ENCODE peak calls at places on chromosomes 4 and X, in four cellular contexts. A is H1, Q is HCT116, U is HepG2. W is an unnamed sample.

GRCh38 chrX:12210196-12210815 is 72.0 kb downstream of the FRMPD4 start:
- DNase-seq in A (no peak), Q (no peak), U (no peak), W (no peak)

GRCh38 chr4:152937535-152938236 is 1.6 kb downstream of the FHDC1 start:
- DNase-seq in A (peak), U (no peak), Q (no peak), W (peak)

GRCh38 chr4:152166567-152166966 is 369.3 kb downstream of the FBXW7 start:
- DNase-seq in A (peak), Q (no peak), U (no peak), W (no peak)

GRCh38 chr4:125382995-125383394 is 68.2 kb downstream of the FAT4 start:
- DNase-seq in U (no peak), A (no peak), Q (no peak), W (no peak)

GRCh38 chr4:142719854-142720541 is 126.1 kb downstream of the INPP4B start:
- DNase-seq in Q (peak), A (no peak), U (no peak), W (peak)

GRCh38 chrX:20693071-20693470 is 426.4 kb upstream of the RPS6KA3 start:
- DNase-seq in U (no peak), A (no peak), Q (no peak), W (no peak)

GRCh38 chrX:18995216-18995615 is 11.3 kb upstream of the PHKA2 start:
- DNase-seq in Q (no peak), A (no peak), U (peak), W (no peak)

GRCh38 chr4:25575581-25575980 is 80.1 kb upstream of the SLC34A2 start:
- DNase-seq in A (no peak), U (no peak), Q (no peak), W (no peak)

DNA sequence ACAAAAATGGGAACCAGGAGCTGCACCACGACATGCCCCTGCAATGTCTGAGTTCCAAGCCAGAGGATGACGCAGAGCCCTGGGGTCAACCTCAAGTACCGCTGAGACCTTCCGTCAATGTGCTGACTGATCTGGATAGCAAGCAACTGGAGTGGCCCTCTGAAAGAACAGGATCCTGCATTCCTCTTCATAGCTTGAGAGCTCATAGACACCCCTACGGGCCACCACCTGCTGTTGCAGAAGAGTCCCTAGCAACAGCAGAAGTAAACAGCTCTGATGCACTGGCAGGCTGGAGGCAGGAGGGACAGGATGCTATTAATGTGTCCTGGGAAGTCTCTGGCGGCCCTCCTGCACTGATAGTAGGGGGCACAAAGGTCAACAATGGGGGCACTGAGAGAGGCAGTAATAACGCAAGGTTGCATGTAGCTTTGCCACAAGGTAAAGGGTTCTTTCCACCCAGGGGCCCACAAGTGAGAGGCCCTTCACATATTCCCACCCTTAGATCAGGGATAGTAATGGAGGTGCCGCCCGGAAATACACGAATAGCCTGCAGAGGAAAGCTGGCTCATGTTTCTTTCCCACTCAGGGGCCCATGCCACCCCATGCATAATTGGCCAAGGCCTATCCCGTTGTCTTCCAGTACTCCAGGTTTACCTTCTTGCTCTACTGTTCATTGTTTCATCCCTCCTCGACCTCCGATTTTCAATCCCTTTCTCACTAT is 1.3 kb downstream of the PRR32 start:
- DNase-seq in A (no peak), Q (no peak), U (no peak), W (no peak)
- TF ChIP-seq JUND in A (no peak), Q (no peak), U (no peak), W (no peak)

GRCh38 chr4:3226944-3227343 is 22.0 kb upstream of the MSANTD1 start:
- DNase-seq in A (no peak), U (no peak), Q (no peak), W (no peak)

GRCh38 chr4:3223986-3224748 is 24.8 kb upstream of the MSANTD1 start:
- DNase-seq in A (no peak), Q (no peak), U (no peak), W (no peak)

GRCh38 chr4:3226467-3226866 is 22.5 kb upstream of the MSANTD1 start:
- DNase-seq in A (no peak), Q (no peak), U (no peak), W (no peak)

GRCh38 chr4:3225946-3226345 is 23.0 kb upstream of the MSANTD1 start:
- DNase-seq in U (no peak), Q (no peak), A (no peak), W (no peak)

DNA sequence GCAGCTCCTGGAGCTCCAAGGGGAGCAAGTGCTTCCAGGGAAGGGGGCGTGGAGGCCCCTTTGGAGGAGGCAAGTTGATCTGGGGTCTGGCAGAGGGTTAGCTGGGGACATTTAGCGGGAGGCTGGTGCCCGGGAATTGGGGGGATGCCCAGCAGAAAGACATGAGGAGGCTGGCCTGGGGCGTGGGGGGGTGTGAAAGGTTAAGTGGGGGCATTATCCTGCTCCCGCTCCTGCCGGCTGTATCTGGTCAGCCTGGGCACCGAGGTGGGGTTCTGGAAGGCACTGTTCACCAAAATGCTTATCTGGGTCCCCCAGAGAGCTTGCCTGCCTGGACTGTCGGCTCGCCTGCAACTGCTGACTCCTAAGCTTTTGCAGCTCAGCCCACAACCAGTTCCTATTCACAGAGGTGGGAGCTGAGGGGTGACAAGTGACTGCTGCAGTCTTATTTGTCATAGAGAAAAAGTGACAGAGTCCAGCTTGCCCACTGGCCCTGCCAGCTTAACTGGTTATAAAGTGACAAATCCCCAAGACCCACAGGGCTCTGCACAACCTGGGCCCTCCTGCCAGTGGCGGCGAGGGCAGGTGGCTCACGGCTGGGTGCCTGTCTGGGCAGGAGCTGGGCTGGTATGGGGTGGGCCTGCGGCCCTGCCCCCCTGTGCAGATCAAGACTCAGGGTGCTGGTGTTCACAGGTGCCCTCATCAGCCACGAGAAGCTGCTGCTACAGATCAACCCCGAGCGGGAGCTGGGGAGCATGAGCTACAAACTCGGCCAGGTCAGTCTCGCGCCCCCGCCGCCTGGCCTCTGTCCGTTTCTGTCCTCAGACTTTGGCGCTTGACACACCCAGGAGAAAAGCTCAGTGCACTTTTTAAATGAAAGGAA is 23.7 kb upstream of the MSANTD1 start:
- DNase-seq in Q (no peak), U (no peak), A (no peak), W (no peak)
- TF ChIP-seq JUND in Q (no peak), U (no peak), A (no peak), W (no peak)

DNA sequence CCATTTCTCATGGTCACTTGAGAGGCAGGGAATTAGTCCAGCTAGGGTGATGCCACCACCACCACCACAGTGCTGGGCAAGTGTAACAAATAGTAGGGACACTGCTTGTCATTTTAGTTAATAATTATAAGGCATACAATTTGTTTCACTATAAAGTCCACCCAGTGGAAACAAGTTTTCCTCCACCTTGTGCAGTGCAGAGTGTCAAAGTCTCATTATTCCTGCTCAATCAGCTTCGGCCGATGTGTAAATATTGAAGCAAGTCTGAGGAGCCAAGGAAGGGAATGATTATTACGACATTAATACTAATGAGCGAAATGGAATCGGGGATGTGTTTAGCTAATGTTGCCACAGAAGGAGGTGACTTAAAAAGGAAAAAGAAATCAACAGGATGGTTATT is 340.4 kb downstream of the NKX6-1 start:
- DNase-seq in U (no peak), A (no peak), Q (no peak), W (no peak)
- TF ChIP-seq JUND in U (no peak), A (no peak), Q (no peak), W (no peak)

GRCh38 chr4:169132561-169133305 is 122.7 kb upstream of the CBR4 start:
- DNase-seq in U (no peak), A (no peak), Q (no peak), W (no peak)

GRCh38 chr4:169135776-169136175 is 125.7 kb upstream of the CBR4 start:
- DNase-seq in U (no peak), Q (no peak), A (no peak), W (no peak)

GRCh38 chr4:169136330-169136729 is 126.3 kb upstream of the CBR4 start:
- DNase-seq in Q (no peak), U (no peak), A (no peak), W (no peak)

GRCh38 chr4:169131556-169132208 is 121.6 kb upstream of the CBR4 start:
- DNase-seq in A (no peak), Q (no peak), U (no peak), W (no peak)

DNA sequence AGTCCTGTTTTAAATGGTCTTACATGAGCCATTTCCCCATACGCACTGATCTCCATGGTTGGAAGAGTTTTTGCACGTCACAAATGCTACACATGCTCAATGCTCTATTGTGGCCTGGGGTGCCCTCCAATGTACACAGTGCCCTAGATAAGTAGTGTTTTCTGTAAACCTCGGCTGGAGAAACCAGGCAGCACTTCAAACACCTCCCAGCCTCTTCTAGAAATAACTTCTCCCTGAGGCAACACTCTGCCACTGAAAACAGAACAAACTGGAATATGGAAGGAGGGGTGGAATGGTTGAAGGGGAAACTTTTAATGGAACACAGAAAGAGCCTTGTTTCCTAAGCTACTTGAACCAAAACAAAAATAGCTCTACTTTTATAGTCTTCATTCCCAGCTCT is 123.9 kb upstream of the CBR4 start:
- DNase-seq in A (no peak), U (peak), Q (no peak), W (no peak)
- TF ChIP-seq JUND in A (no peak), U (no peak), Q (no peak), W (no peak)

DNA sequence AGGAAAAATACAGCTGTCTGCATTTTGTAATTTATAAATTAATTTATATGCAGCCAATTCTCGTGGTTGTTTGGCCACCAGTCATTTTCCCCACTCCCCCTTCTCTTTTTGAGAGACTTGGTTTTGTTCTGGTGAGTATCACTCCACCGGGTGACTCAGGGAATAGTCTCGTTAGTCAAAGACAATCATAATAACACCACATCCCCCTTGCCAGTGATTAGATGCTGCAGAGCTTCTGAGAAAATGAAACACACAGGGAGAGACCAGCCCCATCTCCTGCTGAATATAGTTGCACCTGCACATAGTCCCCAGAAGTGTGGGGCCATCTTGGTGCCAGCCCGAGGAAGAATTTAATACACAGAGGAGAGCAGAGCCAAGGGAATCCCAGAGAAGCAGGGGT is 8.0 kb upstream of the FNIP2 start:
- DNase-seq in U (no peak), Q (no peak), A (no peak), W (no peak)
- TF ChIP-seq JUND in U (no peak), Q (no peak), A (no peak), W (no peak)

DNA sequence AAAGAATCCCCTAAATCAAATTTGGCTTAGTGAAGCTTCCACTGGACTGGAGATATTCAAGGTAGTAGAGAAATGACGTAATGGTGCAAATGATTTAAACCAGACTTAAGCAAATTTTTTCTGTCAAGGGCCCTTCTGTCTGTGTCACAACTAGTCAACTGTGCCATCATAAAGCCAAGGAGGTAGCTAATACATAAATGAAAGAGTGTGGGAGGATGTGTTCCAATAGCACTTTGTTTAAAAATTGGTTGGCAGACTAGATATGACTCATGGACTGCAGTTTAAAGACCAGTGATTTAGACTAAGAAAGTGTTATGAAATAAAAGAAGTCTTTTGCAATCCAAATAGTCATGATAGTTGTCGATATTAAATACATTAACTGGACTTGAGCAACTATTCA is 24.3 kb upstream of the TEX13C start:
- DNase-seq in U (no peak), Q (no peak), A (no peak), W (no peak)
- TF ChIP-seq JUND in U (no peak), Q (no peak), A (no peak), W (no peak)

DNA sequence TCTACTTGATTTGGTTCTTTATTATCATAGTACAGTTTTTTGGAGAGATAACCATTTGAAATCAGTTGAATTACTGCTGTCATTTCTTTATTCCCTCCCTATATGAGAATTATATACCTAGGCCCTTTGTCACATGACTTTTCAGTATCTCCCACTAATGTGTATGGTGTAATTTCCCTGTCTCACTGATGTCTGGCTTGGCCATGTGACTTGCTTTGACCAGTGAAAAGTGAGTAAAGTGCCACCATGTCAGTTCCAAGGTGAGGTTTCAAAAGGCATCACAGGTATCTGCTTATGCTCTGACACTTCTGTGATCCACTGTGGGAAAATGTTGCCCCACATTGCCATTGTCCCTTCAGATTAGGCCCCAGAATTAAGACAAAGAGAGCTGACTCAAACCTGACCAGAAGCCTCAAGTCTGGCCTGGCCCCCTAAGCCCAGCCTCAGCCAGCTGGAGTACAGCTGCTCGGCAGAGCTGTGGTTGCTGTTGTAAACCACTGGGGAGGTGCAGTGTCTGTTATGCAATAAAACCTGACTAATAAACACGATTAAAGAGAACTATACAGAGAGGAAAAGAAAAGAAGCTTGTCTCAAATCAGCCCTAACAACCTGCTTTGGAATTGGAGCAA is 27.5 kb downstream of the SETD7 start:
- DNase-seq in Q (no peak), U (no peak), A (no peak), W (no peak)
- TF ChIP-seq JUND in Q (no peak), U (no peak), A (no peak), W (no peak)

GRCh38 chrX:107541244-107541643 is 87.1 kb upstream of the PRPS1 start:
- DNase-seq in Q (no peak), A (no peak), U (no peak), W (no peak)
- TF ChIP-seq JUND in Q (no peak), A (no peak), U (no peak), W (no peak)

GRCh38 chr4:135604531-135604930 is 1402.9 kb upstream of the PABPC4L start:
- DNase-seq in Q (no peak), A (no peak), U (no peak), W (no peak)

GRCh38 chr4:135598151-135598550 is 1396.6 kb upstream of the PABPC4L start:
- DNase-seq in Q (no peak), U (no peak), A (no peak), W (no peak)

GRCh38 chr4:135605096-135605495 is 1403.5 kb upstream of the PABPC4L start:
- DNase-seq in A (no peak), Q (no peak), U (no peak), W (no peak)

DNA sequence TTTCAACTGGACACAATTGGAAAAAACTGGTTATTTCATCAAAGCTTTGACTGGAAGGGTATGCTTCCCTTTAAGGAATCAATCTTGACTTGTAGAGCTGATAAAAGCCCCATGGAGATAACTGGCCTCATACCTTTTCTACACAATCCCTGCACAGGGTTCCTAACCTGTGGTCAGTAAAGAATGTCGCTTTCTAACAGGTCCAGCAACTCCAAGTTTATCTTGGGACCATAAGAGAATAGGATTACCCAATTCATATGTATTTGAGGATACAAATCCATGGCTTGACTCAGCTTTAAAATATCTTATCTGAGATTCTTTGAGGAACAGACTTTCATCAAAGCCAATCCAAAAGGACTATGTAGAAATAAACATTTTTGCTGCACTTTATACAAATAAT is 1399.8 kb upstream of the PABPC4L start:
- DNase-seq in A (no peak), U (no peak), Q (no peak), W (no peak)
- TF ChIP-seq JUND in A (no peak), U (no peak), Q (no peak), W (no peak)

GRCh38 chrX:153981771-153982533 is 9.4 kb downstream of the TMEM187 start:
- DNase-seq in U (no peak), Q (no peak), A (no peak), W (no peak)
- TF ChIP-seq JUND in U (no peak), Q (no peak), A (no peak), W (no peak)

W was measured in T47D.